ENCODE peak calls at places on chromosomes 13 and 19, in eight cellular contexts. X is colonic mucosa; M is Calu3; G is left ventricle myocardium superior; I is effector memory CD8-positive, alpha-beta T cell; N is stimulated activated effector memory CD8-positive, alpha-beta T cell treated with anti-CD3 and anti-CD28 coated beads, Interleukin-12 subunit alpha, Interleukin-12 subunit beta, amount 100 ng/mL, for 72 hours; C is NCI-H2029; D is AG10803. R is an unnamed sample.

GRCh38 chr19:39408392-39409206 is 2.0 kb downstream of the ZFP36 start:
- DNase-seq in D (peak; percentile 53), I (peak; percentile 48), C (peak; percentile 59), G (no peak), X (peak; percentile 57), N (peak; percentile 36), M (peak; percentile 32), R (no peak)

GRCh38 chr19:11418166-11418517 is 972 bp downstream of the RGL3 start:
- DNase-seq in C (peak; percentile 59), D (no peak), I (no peak), G (no peak), X (no peak), N (no peak), M (no peak), R (no peak)

GRCh38 chr19:15136234-15136954 is 29.2 kb downstream of the SYDE1 start:
- DNase-seq in I (no peak), M (no peak), N (no peak), G (no peak), X (no peak), D (no peak), C (no peak), R (no peak)

GRCh38 chr13:109840201-109840892 is 54.0 kb upstream of the IRS2 start:
- DNase-seq in I (no peak), C (no peak), N (no peak), X (no peak), D (peak; percentile 88), G (no peak), M (no peak), R (no peak)

GRCh38 chr13:51802601-51803000 is 1.4 kb downstream of the DHRS12 start:
- DNase-seq in N (no peak), M (no peak), X (no peak), D (no peak), G (no peak), C (no peak), I (no peak), R (no peak)

GRCh38 chr13:69579351-69579750 is 528.3 kb upstream of the ATXN8OS start:
- DNase-seq in N (no peak), M (no peak), X (no peak), G (no peak), I (no peak), D (no peak), C (no peak), R (no peak)

GRCh38 chr19:40265763-40266099 is 19.4 kb downstream of the AKT2 start:
- DNase-seq in C (no peak), N (no peak), D (no peak), X (no peak), M (no peak), I (no peak), G (no peak), R (no peak)

GRCh38 chr13:113666324-113666660 is 727 bp upstream of the GRK1 start:
- DNase-seq in D (no peak), X (no peak), M (no peak), I (no peak), C (no peak), G (no peak), N (no peak), R (no peak)

GRCh38 chr19:14525729-14526128 is 3.7 kb upstream of the TECR start:
- DNase-seq in X (no peak), G (no peak), D (no peak), M (no peak), I (no peak), C (no peak), N (no peak), R (no peak)